ENCODE peak calls at places on chromosomes 13 and 19, in four cellular contexts. X is MM.1S; T is naive thymus-derived CD8-positive, alpha-beta T cell; F is non-pigmented ciliary epithelial cell. H is an unnamed sample.

GRCh38 chr13:111518161-111518791 is 197.8 kb downstream of the TEX29 start:
- DNase-seq in X (no peak), T (no peak), F (no peak), H (no peak)

GRCh38 chr13:102197193-102197592 is 204.7 kb downstream of the FGF14 start:
- DNase-seq in X (no peak), T (no peak), F (no peak), H (no peak)

GRCh38 chr19:10093295-10094186 is 7.4 kb downstream of the SHFL start:
- DNase-seq in X (no peak), T (no peak), F (no peak), H (no peak)

GRCh38 chr13:71522976-71523517 is 344.0 kb downstream of the DACH1 start:
- DNase-seq in X (no peak), T (no peak), F (no peak), H (no peak)

GRCh38 chr13:74556002-74556551 is 421.9 kb upstream of the KLF12 start:
- DNase-seq in X (no peak), T (no peak), F (no peak), H (no peak)

GRCh38 chr19:15197275-15198005 is 3.4 kb downstream of the NOTCH3 start:
- DNase-seq in X (no peak), T (no peak), F (no peak), H (no peak)

GRCh38 chr13:48156466-48156865 is 61.6 kb upstream of the MED4 start:
- DNase-seq in X (peak), T (peak), F (no peak), H (peak)

GRCh38 chr13:100588350-100589177 is at the start of gene GGACT:
- DNase-seq in X (peak), T (peak), F (no peak), H (peak)

GRCh38 chr19:31139871-31140505 is 209.2 kb downstream of the TSHZ3 start:
- DNase-seq in X (no peak), T (no peak), F (peak), H (no peak)

GRCh38 chr13:112713517-112714253 is 23.8 kb downstream of the ATP11A start:
- DNase-seq in X (no peak), T (no peak), F (no peak), H (no peak)

GRCh38 chr19:46426035-46426505 is 2.7 kb downstream of the PNMA8C start:
- DNase-seq in X (no peak), T (no peak), F (no peak), H (no peak)

GRCh38 chr13:49669735-49670309 is 21.5 kb downstream of the EBPL start:
- DNase-seq in X (peak), T (no peak), F (no peak), H (no peak)

GRCh38 chr13:91698308-91698707 is 299.9 kb downstream of the GPC5 start:
- DNase-seq in X (no peak), T (no peak), F (no peak), H (no peak)

GRCh38 chr13:101712026-101712348 is 259.5 kb downstream of the ITGBL1 start:
- DNase-seq in X (peak), T (no peak), F (no peak), H (no peak)

GRCh38 chr19:29380581-29380980 is 145.2 kb upstream of the VSTM2B start:
- DNase-seq in X (no peak), T (peak), F (no peak), H (no peak)

GRCh38 chr19:49014123-49014869 is 2.6 kb downstream of the LHB start:
- DNase-seq in X (no peak), T (no peak), F (no peak), H (no peak)

GRCh38 chr13:23674795-23675640 is 104.8 kb downstream of the TNFRSF19 start:
- DNase-seq in X (no peak), T (no peak), F (peak), H (no peak)

GRCh38 chr19:3012522-3013260 is 16.4 kb downstream of the TLE2 start:
- DNase-seq in X (no peak), T (no peak), F (no peak), H (no peak)

GRCh38 chr19:28330831-28331230 is 882.1 kb downstream of the UQCRFS1 start:
- DNase-seq in X (no peak), T (no peak), F (no peak), H (no peak)

GRCh38 chr13:39013462-39013861 is 22.8 kb upstream of the STOML3 start:
- DNase-seq in X (no peak), T (no peak), F (no peak), H (no peak)

GRCh38 chr13:64248371-64249065 is 2832.9 kb upstream of the PCDH20 start:
- DNase-seq in X (no peak), T (no peak), F (peak), H (no peak)

GRCh38 chr13:74675185-74675584 is 541.0 kb upstream of the KLF12 start:
- DNase-seq in X (no peak), T (no peak), F (peak), H (no peak)

GRCh38 chr13:30623392-30623791 is 5.7 kb downstream of the USPL1 start:
- DNase-seq in X (no peak), T (no peak), F (no peak), H (no peak)

GRCh38 chr19:9673912-9674668 is 810 bp downstream of the ZNF562 start:
- DNase-seq in X (no peak), T (no peak), F (no peak), H (no peak)

GRCh38 chr13:104086205-104086604 is 1020.0 kb upstream of the SLC10A2 start:
- DNase-seq in X (no peak), T (no peak), F (no peak), H (no peak)

GRCh38 chr13:65670014-65670625 is 1560.0 kb downstream of the PCDH9 start:
- DNase-seq in X (no peak), T (no peak), F (no peak), H (no peak)

GRCh38 chr13:40992678-40993077 is 26.4 kb downstream of the ELF1 start:
- DNase-seq in X (peak), T (no peak), F (no peak), H (no peak)

GRCh38 chr19:35846038-35846668 is 6.2 kb downstream of the NPHS1 start:
- DNase-seq in X (no peak), T (no peak), F (no peak), H (no peak)

GRCh38 chr13:80177327-80177726 is 163.6 kb downstream of the SPRY2 start:
- DNase-seq in X (no peak), T (no peak), F (no peak), H (no peak)

GRCh38 chr19:4971424-4971793 is 2.5 kb downstream of the KDM4B start:
- DNase-seq in X (peak), T (no peak), F (no peak), H (peak)

GRCh38 chr19:41226053-41226873 is 7.2 kb downstream of the AXL start:
- DNase-seq in X (no peak), T (peak), F (peak), H (peak)

GRCh38 chr13:52838433-52839107 is 9.9 kb downstream of the PCDH8 start:
- DNase-seq in X (no peak), T (no peak), F (no peak), H (no peak)

GRCh38 chr19:917323-918151 is at the start of gene KISS1R:
- DNase-seq in X (no peak), T (peak), F (no peak), H (no peak)

GRCh38 chr19:48784527-48784926 is 26.3 kb downstream of the BCAT2 start:
- DNase-seq in X (no peak), T (no peak), F (no peak), H (no peak)

GRCh38 chr13:105276571-105276970 is 1258.9 kb downstream of the EFNB2 start:
- DNase-seq in X (no peak), T (no peak), F (no peak), H (no peak)

GRCh38 chr13:76489299-76489698 is 396.9 kb downstream of the KCTD12 start:
- DNase-seq in X (no peak), T (no peak), F (no peak), H (no peak)

GRCh38 chr19:14544977-14545715 is 15.8 kb downstream of the TECR start:
- DNase-seq in X (no peak), T (no peak), F (no peak), H (no peak)

GRCh38 chr19:7739801-7740659 is 7.3 kb downstream of the CD209 start:
- DNase-seq in X (no peak), T (no peak), F (no peak), H (no peak)

H was measured in CD4-positive, alpha-beta T cell.